ENCODE peak calls at places on chromosome 2, in five cellular contexts. X is nephron progenitor cell, O is HEK293T, K is foreskin fibroblast, P is Panc1. N is an unnamed sample.

GRCh38 chr2:172693037-172693436 is 42.6 kb upstream of the RAPGEF4 start:
- DNase-seq in K (peak), X (no peak), O (peak), P (peak), N (no peak)

GRCh38 chr2:200746301-200746700 is 65.4 kb upstream of the BZW1 start:
- DNase-seq in K (no peak), X (no peak), O (no peak), P (no peak), N (no peak)

GRCh38 chr2:234593636-234594035 is 96.8 kb upstream of the ARL4C start:
- DNase-seq in O (no peak), K (peak), X (no peak), P (no peak), N (no peak)

GRCh38 chr2:5720426-5720825 is 28.2 kb downstream of the SOX11 start:
- DNase-seq in X (no peak), O (no peak), K (no peak), P (no peak), N (no peak)

GRCh38 chr2:176280156-176280555 is 10.9 kb downstream of the MTX2 start:
- DNase-seq in X (no peak), O (no peak), K (no peak), P (no peak), N (no peak)

GRCh38 chr2:219230201-219230540 is 565 bp downstream of the ANKZF1 start:
- DNase-seq in P (no peak), O (peak), K (peak), X (peak), N (no peak)

GRCh38 chr2:23814963-23815362 is 112.0 kb downstream of the ATAD2B start:
- DNase-seq in O (no peak), X (no peak), P (no peak), K (no peak), N (no peak)

GRCh38 chr2:46683541-46683940 is 204.2 kb downstream of the TMEM247 start:
- DNase-seq in K (no peak), X (no peak), O (no peak), P (no peak), N (no peak)

GRCh38 chr2:78061301-78061700 is 539.1 kb upstream of the LRRTM4 start:
- DNase-seq in P (no peak), X (no peak), O (no peak), K (no peak), N (no peak)

GRCh38 chr2:142592171-142592570 is 285.3 kb upstream of the KYNU start:
- DNase-seq in O (no peak), K (no peak), P (no peak), X (no peak), N (no peak)